ENCODE peak calls at places on chromosomes 1 and 21, in five cellular contexts. H is lower lobe of right lung, J is thoracic aorta, S is DND-41, K is A549. Q is an unnamed sample.

GRCh38 chr1:202586018-202586821 is 124.0 kb downstream of the SYT2 start:
- DNase-seq in H (no peak), J (no peak), S (no peak), K (no peak), Q (no peak)

GRCh38 chr21:45620201-45620600 is 23.3 kb upstream of the PCBP3 start:
- DNase-seq in H (no peak), J (no peak), S (no peak), K (no peak), Q (no peak)

GRCh38 chr1:65691152-65691900 is 101.4 kb upstream of the PDE4B start:
- DNase-seq in H (no peak), J (no peak), S (no peak), K (no peak), Q (peak; percentile 22)

GRCh38 chr1:11887666-11888007 is 28.9 kb upstream of the NPPB start:
- DNase-seq in H (no peak), J (no peak), S (no peak), K (no peak), Q (no peak)

GRCh38 chr1:16903054-16903453 is 7.3 kb downstream of the RNU1-2 start:
- DNase-seq in H (no peak), J (no peak), S (no peak), K (peak; percentile 28), Q (no peak)

GRCh38 chr1:221868894-221869293 is 127.0 kb upstream of the DUSP10 start:
- DNase-seq in H (no peak), J (no peak), S (no peak), K (peak; percentile 32), Q (no peak)

GRCh38 chr1:53346007-53346813 is 18.3 kb upstream of the LRP8 start:
- DNase-seq in H (no peak), J (no peak), S (no peak), K (no peak), Q (no peak)

GRCh38 chr1:13749543-13750307 is 49.7 kb downstream of the PRDM2 start:
- DNase-seq in H (peak; percentile 87), J (peak; percentile 33), S (peak; percentile 41), K (peak; percentile 33), Q (peak; percentile 70)

GRCh38 chr1:20400341-20401177 is 85.5 kb downstream of the CAMK2N1 start:
- DNase-seq in H (no peak), J (no peak), S (no peak), K (no peak), Q (no peak)

GRCh38 chr1:233904979-233905415 is 521 bp downstream of the SLC35F3 start:
- DNase-seq in H (no peak), J (no peak), S (no peak), K (peak; percentile 54), Q (no peak)

GRCh38 chr1:104874044-104874443 is 1124.3 kb downstream of the AMY1C start:
- DNase-seq in H (no peak), J (no peak), S (no peak), K (no peak), Q (no peak)

GRCh38 chr1:165988275-165988674 is 160.9 kb downstream of the UCK2 start:
- DNase-seq in H (no peak), J (no peak), S (no peak), K (peak; percentile 11), Q (no peak)
- TF ChIP-seq CTCF in H (no peak), J (no peak), S (no peak), K (no peak), Q (no peak)

GRCh38 chr21:42534361-42534900 is 20.8 kb downstream of the SLC37A1 start:
- DNase-seq in H (peak; percentile 65), J (no peak), S (peak; percentile 23), K (no peak), Q (no peak)

GRCh38 chr21:42533963-42534355 is 20.3 kb downstream of the SLC37A1 start:
- DNase-seq in H (no peak), J (no peak), S (no peak), K (no peak), Q (no peak)

GRCh38 chr21:42533306-42533962 is 19.8 kb downstream of the SLC37A1 start:
- DNase-seq in H (no peak), J (no peak), S (no peak), K (no peak), Q (no peak)

GRCh38 chr21:42531771-42532170 is 18.1 kb downstream of the SLC37A1 start:
- DNase-seq in H (no peak), J (no peak), S (no peak), K (no peak), Q (no peak)

DNA sequence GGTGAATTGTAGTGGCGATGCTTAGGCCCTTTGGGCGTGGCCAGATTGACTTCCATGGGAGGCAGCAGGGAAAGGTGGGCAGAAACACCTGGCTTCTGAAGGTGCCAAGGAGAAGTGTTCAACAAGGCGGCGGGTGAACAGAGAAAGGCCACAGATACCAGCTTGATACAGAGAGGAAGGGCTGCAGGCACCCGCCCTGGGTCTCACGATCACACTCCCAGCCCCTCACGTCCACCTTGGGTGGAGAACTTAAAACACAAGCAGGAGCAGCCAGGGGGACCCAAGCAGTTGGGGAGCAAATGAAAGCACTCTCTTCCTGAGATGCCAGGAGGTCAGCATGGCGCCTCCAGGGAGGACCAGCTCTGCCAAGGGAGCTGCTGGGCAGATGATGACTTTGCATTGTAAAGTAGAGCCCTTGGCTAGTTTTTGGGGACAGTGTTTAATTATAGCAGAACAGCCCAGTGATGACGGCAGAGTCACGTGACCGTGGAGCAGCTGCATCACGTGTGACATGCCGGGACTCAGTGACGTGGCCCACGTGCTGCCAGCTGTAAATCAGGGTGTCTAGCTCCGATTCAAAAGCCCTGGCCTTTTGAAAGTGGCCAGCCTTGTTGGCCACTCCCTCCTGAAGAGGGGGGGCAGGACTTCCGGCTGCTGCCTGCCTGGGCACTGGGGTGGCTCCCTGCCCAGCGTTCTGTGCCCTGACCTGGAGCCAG is 19.0 kb downstream of the SLC37A1 start:
- DNase-seq in H (peak; percentile 74), J (peak; percentile 28), S (no peak), K (no peak), Q (peak; percentile 41)
- H3K4me3 ChIP-seq in H (no peak overlapping the region), J (no peak overlapping the region), S (no peak overlapping the region), K (no peak overlapping the region), Q (no peak overlapping the region)

GRCh38 chr1:58702766-58703165 is 2.9 kb upstream of the MYSM1 start:
- DNase-seq in H (no peak), J (no peak), S (no peak), K (no peak), Q (no peak)

GRCh38 chr1:58704616-58705021 is 4.8 kb upstream of the MYSM1 start:
- DNase-seq in H (no peak), J (no peak), S (no peak), K (no peak), Q (no peak)

GRCh38 chr1:58709540-58709939 is 9.7 kb upstream of the MYSM1 start:
- DNase-seq in H (no peak), J (no peak), S (no peak), K (no peak), Q (no peak)

GRCh38 chr1:58710190-58710589 is 10.3 kb upstream of the MYSM1 start:
- DNase-seq in H (no peak), J (no peak), S (no peak), K (no peak), Q (no peak)

GRCh38 chr1:58708166-58708565 is 8.3 kb upstream of the MYSM1 start:
- DNase-seq in H (no peak), J (no peak), S (no peak), K (no peak), Q (no peak)
- H3K9me3 ChIP-seq in H (no peaks in the 10 kb centered on the region), J (no peaks in the 10 kb centered on the region), S (no peaks in the 10 kb centered on the region), K (no peaks in the 10 kb centered on the region), Q (no peaks in the 10 kb centered on the region)

DNA sequence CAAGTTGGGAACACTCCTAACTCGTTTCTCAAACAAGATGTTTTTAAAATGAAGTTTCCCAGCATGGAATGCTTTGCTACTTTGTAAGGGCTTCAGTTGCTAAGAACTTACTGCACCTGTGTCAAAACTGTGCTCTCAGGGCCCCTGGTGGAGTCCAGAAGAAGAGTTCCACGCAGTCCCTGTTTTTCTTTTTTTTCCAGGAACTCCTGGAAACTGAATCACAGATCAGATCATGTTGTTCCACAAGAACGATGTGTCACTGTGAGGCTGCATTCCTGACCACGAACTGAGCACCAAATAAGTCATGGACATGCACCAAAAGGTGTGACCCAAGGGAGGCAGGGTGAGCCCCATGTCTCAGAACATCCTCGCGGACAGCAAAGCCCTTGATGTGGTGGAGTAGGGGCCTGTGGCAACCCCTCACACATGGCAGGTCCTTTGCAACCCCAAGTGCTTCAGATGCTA is 257.2 kb downstream of the KCNJ6 start:
- DNase-seq in H (no peak), J (peak; percentile 30), S (no peak), K (peak; percentile 79), Q (no peak)
- TF ChIP-seq CTCF in H (peak; percentile 16), J (peak; percentile 58), S (no peak), K (no peak), Q (peak; percentile 24)

DNA sequence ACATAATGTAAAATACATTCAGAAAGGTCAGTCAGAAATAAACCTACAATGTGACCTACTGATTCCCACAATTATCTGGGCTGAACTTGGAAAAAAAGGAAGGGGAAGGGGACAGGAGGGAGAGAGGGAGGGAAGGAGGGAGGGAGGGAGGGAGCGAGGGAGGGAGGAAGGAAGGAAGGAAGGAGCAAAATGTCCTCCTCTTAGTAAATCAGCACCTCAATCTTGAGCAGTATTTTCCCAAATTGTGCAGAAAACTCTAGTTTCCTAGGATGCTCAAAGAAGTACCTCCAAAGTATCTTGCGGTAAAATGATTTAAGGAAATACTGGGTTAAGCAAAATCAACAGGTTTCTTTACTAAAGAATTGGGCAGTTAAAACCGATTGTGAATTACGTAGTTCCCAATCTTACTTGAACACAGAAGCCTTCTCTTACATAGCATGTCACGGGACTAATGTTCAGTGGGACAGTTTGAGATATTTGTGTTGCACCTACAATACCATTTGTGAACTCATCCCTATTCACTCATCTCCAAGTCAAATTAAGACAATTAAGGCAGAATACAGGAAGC is 51.0 kb upstream of the ASPM start:
- DNase-seq in H (no peak), J (no peak), S (no peak), K (no peak), Q (no peak)
- H3K4me3 ChIP-seq in H (peak overlapping the region; percentile 78), J (peak overlapping the region; percentile 95), S (peak overlapping the region; percentile 4), K (peak overlapping the region; percentile 4), Q (peak overlapping the region; percentile 94)

GRCh38 chr1:248421384-248421783 is 18.5 kb downstream of the OR2T1 start:
- DNase-seq in H (no peak), J (no peak), S (peak; percentile 18), K (peak; percentile 4), Q (no peak)
- H3K9me3 ChIP-seq in H (peaks cover 7% of the 10 kb centered on the region), J (no peaks in the 10 kb centered on the region), S (peaks cover 7% of the 10 kb centered on the region), K (peaks cover 5% of the 10 kb centered on the region), Q (peaks cover 39% of the 10 kb centered on the region)

DNA sequence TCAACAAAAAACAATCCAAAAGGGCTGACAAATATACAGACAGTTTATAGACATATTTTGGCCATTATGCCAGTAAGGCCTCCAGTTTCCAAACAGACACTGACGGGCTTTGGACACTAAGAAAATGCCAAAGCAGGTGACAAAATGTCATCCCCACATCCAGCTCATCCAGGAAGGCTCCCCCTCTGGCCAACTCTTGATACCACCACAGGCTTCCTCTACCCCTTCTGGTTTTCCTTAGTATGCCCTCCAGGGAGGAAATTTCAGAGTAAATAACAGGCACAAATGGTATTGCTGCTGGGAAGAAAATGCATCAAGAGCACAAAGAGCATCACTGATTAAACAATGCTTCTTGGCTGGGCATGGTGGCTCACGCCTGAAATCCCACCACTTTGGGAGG is 225.3 kb downstream of the VAV3 start:
- DNase-seq in H (no peak), J (no peak), S (no peak), K (no peak), Q (no peak)
- TF ChIP-seq CTCF in H (no peak), J (no peak), S (no peak), K (no peak), Q (no peak)

Q was measured in left ventricle myocardium inferior.